ENCODE peak calls at places on chromosomes 16 and 17, in six cellular contexts. K, B, U, A, G and E are unnamed samples.

GRCh38 chr17:48113201-48113676 is 5.7 kb downstream of the SNX11 start:
- DNase-seq in A (no peak), G (no peak), U (no peak), B (peak; percentile 36), K (peak; percentile 95), E (no peak)

GRCh38 chr17:40480501-40481003 is 20.9 kb downstream of the TNS4 start:
- DNase-seq in G (no peak), K (peak; percentile 64), B (no peak), U (no peak), A (peak; percentile 93), E (no peak)

GRCh38 chr16:84484579-84485254 is 19.7 kb downstream of the MEAK7 start:
- DNase-seq in U (peak; percentile 36), G (no peak), B (peak; percentile 69), K (peak; percentile 73), A (peak; percentile 86), E (peak; percentile 65)

GRCh38 chr17:77325826-77326581 is 185.2 kb downstream of the SEC14L1 start:
- DNase-seq in K (no peak), U (no peak), G (no peak), B (no peak), A (peak; percentile 31), E (no peak)

GRCh38 chr17:81309140-81309858 is 14.2 kb upstream of the SLC38A10 start:
- DNase-seq in U (no peak), A (peak; percentile 92), G (peak; percentile 92), K (peak; percentile 75), B (peak; percentile 95), E (peak; percentile 96)

GRCh38 chr16:31107465-31107867 is 720 bp upstream of the BCKDK start:
- DNase-seq in K (no peak), B (no peak), G (no peak), U (no peak), A (no peak), E (no peak)

GRCh38 chr17:79363552-79364275 is 247.1 kb downstream of the RBFOX3 start:
- DNase-seq in G (no peak), K (no peak), A (no peak), B (no peak), U (no peak), E (no peak)

GRCh38 chr16:56518435-56518834 is 1.4 kb downstream of the BBS2 start:
- DNase-seq in U (no peak), K (no peak), A (no peak), B (no peak), G (no peak), E (no peak)

GRCh38 chr16:80231888-80232287 is 308.9 kb upstream of the DYNLRB2 start:
- DNase-seq in A (no peak), K (no peak), B (no peak), G (no peak), U (peak; percentile 38), E (no peak)

GRCh38 chr17:35429702-35430101 is 2.6 kb downstream of the SLFN12 start:
- DNase-seq in U (no peak), B (no peak), A (no peak), G (no peak), K (no peak), E (no peak)

GRCh38 chr17:35428229-35428628 is 4.1 kb downstream of the SLFN12 start:
- DNase-seq in B (no peak), G (no peak), K (no peak), A (no peak), U (no peak), E (no peak)

GRCh38 chr17:35438433-35438832 is 6.1 kb upstream of the SLFN12 start:
- DNase-seq in U (no peak), A (no peak), B (no peak), G (no peak), K (no peak), E (no peak)

GRCh38 chr17:35432176-35433074 is at the start of gene SLFN12:
- DNase-seq in G (no peak), K (peak; percentile 89), U (peak; percentile 95), A (peak; percentile 65), B (peak; percentile 63), E (no peak)

GRCh38 chr17:35433075-35433894 is 985 bp upstream of the SLFN12 start:
- DNase-seq in G (no peak), K (peak; percentile 98), A (peak; percentile 93), B (peak; percentile 84), U (peak; percentile 98), E (peak; percentile 82)
- TF ChIP-seq CTCF in G (no peak), K (no peak), A (peak; percentile 46), B (no peak), U (peak; percentile 50), E (no peak)

DNA sequence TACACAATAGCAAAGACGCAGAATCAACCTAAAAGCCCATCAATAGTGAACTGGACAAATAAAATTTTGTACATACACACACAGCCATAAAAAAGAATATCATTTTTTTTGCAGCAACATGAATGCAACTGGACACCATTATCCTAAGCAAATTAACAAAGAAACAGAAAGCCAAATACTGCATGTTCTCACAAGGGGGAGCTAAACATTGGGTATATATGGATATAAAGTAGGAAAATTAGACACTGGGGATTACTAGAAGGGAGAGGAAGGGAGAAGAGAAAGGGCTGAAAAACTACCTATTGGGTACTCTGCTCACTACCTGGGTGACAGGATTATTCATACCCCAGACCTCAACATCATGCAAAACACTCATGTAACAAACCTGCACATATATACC is 28.2 kb downstream of the ADAMTS18 start:
- DNase-seq in K (peak; percentile 11), G (no peak), B (no peak), A (no peak), U (no peak), E (no peak)
- TF ChIP-seq CTCF in K (peak; percentile 14), G (no peak), B (no peak), A (peak; percentile 67), U (peak; percentile 48), E (no peak)

GRCh38 chr17:70668276-70668937 is 499.1 kb downstream of the KCNJ2 start:
- DNase-seq in G (no peak), K (no peak), U (no peak), B (no peak), A (no peak), E (no peak)
- TF ChIP-seq CTCF in G (no peak), K (no peak), U (no peak), B (no peak), A (no peak), E (no peak)

DNA sequence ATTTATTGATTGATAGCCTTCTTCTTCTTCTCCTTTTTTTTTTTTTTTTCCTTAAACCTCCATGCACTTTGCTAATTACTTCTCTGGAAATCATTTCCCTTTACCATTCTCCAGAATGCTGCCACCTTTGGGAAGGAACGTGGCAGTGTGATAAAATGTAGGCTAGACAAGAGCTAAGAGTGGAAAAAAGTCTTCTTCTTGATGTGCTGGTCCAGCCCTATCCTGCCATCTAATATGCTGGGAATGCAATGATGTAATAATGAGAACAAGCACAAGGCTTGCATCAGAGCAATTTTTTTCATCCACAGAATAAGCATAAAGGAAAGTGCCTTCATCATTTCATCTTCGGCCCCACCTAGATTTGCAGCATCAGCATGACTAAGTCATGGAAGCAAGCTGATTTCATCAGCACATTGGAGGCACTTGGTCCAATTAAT is 128.7 kb upstream of the ZFHX3 start:
- DNase-seq in B (no peak), A (no peak), K (no peak), G (no peak), U (peak; percentile 70), E (no peak)
- TF ChIP-seq CTCF in B (peak; percentile 9), A (peak; percentile 73), K (no peak), G (no peak), U (peak; percentile 59), E (peak; percentile 46)

DNA sequence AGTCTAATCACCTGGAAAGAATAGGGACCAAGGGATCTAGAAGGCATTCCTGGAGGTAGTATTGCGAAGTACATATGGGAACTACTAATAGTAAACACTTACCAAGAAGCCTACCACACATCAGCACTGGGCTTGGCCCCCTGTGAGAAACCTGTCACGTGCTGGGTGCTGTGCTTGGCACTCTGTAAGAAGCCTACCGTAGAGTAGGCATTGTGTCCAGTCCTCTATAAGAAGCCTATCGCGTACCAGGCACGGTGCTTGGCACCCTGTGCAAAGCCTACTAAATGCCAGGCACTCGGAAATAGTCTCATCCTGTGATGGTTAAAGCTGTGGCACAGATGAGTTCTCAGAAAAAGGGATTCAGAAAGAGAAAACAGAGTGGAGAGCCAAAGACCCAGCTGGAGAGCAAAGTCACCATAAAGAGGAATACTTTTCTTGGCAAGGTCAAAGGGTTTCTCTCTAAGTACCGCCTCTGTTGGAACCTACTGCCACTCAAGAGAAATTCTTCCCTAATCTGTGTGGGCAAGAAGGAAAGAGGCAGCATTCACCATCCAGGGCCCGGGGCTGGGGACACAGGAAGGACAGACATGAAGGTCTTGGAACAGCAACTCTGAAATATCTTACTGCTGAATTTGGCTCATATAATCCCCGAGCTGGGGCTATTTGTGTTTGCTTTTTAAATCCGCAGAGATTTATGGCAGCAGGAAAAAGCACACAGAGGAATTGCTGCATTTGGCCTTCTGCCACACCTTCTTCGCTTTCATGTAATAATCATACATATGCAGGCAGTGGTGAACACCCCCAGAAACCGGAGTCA is 81.8 kb downstream of the VAT1L start:
- DNase-seq in G (no peak), K (no peak), U (no peak), A (no peak), B (peak; percentile 68), E (no peak)
- TF ChIP-seq CTCF in G (no peak), K (no peak), U (no peak), A (no peak), B (no peak), E (no peak)

DNA sequence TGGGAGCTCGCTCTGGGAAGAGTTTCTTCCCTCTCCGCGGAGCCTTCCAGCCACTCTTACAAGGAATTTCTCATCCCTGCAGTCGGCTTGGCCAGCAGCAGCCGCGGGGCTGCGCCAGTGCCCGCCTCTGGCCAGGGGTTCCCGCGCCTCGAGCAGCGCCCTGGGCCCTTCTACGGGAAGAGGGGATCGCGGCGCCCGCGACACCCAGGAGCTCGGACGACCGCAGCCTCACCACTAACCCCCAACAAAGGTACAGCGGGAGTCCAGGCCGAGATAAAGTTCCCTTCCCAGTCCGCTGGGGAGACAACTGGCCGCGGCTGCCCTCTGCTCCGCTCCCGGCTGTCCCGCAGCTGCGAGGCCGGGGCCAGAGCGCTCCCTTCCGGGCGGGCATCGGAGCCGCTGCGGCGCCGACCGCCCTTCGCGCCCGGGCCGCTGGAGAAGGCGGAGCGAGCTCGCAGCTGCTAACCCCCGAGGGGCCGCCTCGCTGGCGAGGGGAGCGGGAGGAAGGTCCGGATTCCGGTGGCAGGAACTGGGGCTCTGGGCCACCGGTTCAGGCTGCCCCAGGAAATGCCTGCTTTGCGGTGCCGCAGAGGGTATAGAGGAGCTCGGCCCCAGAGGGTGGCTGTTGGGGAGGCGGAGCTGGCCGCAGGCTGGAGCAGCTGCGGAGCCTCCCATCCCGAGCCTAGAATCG is 3.6 kb upstream of the HS3ST3B1 start:
- DNase-seq in K (peak; percentile 86), B (peak; percentile 73), U (no peak), G (peak; percentile 77), A (peak; percentile 92), E (no peak)
- TF ChIP-seq CTCF in K (peak; percentile 29), B (peak; percentile 16), U (peak; percentile 48), G (no peak), A (peak; percentile 79), E (no peak)

GRCh38 chr17:59400858-59401257 is 69.4 kb downstream of the YPEL2 start:
- DNase-seq in G (no peak), K (no peak), A (no peak), B (no peak), U (no peak), E (no peak)

GRCh38 chr17:59401725-59402124 is 70.3 kb downstream of the YPEL2 start:
- DNase-seq in G (no peak), A (no peak), B (no peak), U (no peak), K (no peak), E (no peak)

GRCh38 chr17:59399914-59400313 is 68.5 kb downstream of the YPEL2 start:
- DNase-seq in U (no peak), B (peak; percentile 40), K (no peak), A (no peak), G (no peak), E (no peak)

GRCh38 chr17:59402760-59403159 is 71.3 kb downstream of the YPEL2 start:
- DNase-seq in K (no peak), A (no peak), G (no peak), U (no peak), B (no peak), E (no peak)

GRCh38 chr17:59401274-59401673 is 69.8 kb downstream of the YPEL2 start:
- DNase-seq in A (no peak), K (no peak), B (no peak), G (no peak), U (no peak), E (no peak)
- TF ChIP-seq CTCF in A (no peak), K (no peak), B (no peak), G (no peak), U (no peak), E (no peak)